ENCODE peak calls at places on chromosomes 13 and 19, in nine cellular contexts. One of them, this sample, is unnamed.

GRCh38 chr19:6970478-6970877 is 50.8 kb downstream of the MBD3L2B start:
- DNase-seq in GM13976: no peak
- DNase-seq in astrocyte of the spinal cord: no peak
- DNase-seq in transverse colon: no peak
- DNase-seq in omental fat pad: no peak
- DNase-seq in AG04449: no peak
- DNase-seq in neural crest cell: no peak
- DNase-seq in bronchial epithelial cell: no peak
- DNase-seq in AG04450: no peak
- DNase-seq in this sample: no peak

GRCh38 chr13:113519556-113519955 is 29.0 kb upstream of the DCUN1D2 start:
- DNase-seq in omental fat pad: no peak
- DNase-seq in AG04449: no peak
- DNase-seq in GM13976: no peak
- DNase-seq in AG04450: no peak
- DNase-seq in astrocyte of the spinal cord: no peak
- DNase-seq in transverse colon: no peak
- DNase-seq in bronchial epithelial cell: no peak
- DNase-seq in neural crest cell: no peak
- DNase-seq in this sample: no peak

GRCh38 chr19:48596237-48596636 is 10.3 kb upstream of the SPACA4 start:
- DNase-seq in AG04449: no peak
- DNase-seq in bronchial epithelial cell: no peak
- DNase-seq in neural crest cell: no peak
- DNase-seq in transverse colon: no peak
- DNase-seq in GM13976: no peak
- DNase-seq in astrocyte of the spinal cord: no peak
- DNase-seq in omental fat pad: no peak
- DNase-seq in AG04450: no peak
- DNase-seq in this sample: no peak

GRCh38 chr19:50837300-50837699 is 3.9 kb upstream of the KLK15 start:
- DNase-seq in neural crest cell: no peak
- DNase-seq in bronchial epithelial cell: peak; percentile 8
- DNase-seq in transverse colon: peak; percentile 49
- DNase-seq in GM13976: no peak
- DNase-seq in AG04450: no peak
- DNase-seq in astrocyte of the spinal cord: no peak
- DNase-seq in AG04449: no peak
- DNase-seq in omental fat pad: no peak
- DNase-seq in this sample: no peak

GRCh38 chr19:16660763-16661479 is at the start of gene TMEM38A:
- DNase-seq in astrocyte of the spinal cord: no peak
- DNase-seq in transverse colon: peak; percentile 75
- DNase-seq in AG04449: no peak
- DNase-seq in neural crest cell: peak; percentile 8
- DNase-seq in AG04450: no peak
- DNase-seq in GM13976: peak; percentile 70
- DNase-seq in omental fat pad: no peak
- DNase-seq in bronchial epithelial cell: no peak
- DNase-seq in this sample: peak; percentile 60

GRCh38 chr13:91132786-91133185 is 214.7 kb upstream of the MIR17HG start:
- DNase-seq in AG04450: no peak
- DNase-seq in GM13976: no peak
- DNase-seq in neural crest cell: no peak
- DNase-seq in omental fat pad: no peak
- DNase-seq in transverse colon: no peak
- DNase-seq in AG04449: no peak
- DNase-seq in astrocyte of the spinal cord: no peak
- DNase-seq in bronchial epithelial cell: no peak
- DNase-seq in this sample: no peak

GRCh38 chr13:74305876-74306275 is 171.7 kb upstream of the KLF12 start:
- DNase-seq in GM13976: no peak
- DNase-seq in astrocyte of the spinal cord: no peak
- DNase-seq in bronchial epithelial cell: peak; percentile 51
- DNase-seq in neural crest cell: no peak
- DNase-seq in AG04449: no peak
- DNase-seq in AG04450: no peak
- DNase-seq in transverse colon: no peak
- DNase-seq in omental fat pad: no peak
- DNase-seq in this sample: no peak

GRCh38 chr13:51148223-51148951 is 37.3 kb upstream of the C13orf42 start:
- DNase-seq in GM13976: no peak
- DNase-seq in AG04449: no peak
- DNase-seq in neural crest cell: no peak
- DNase-seq in omental fat pad: no peak
- DNase-seq in bronchial epithelial cell: no peak
- DNase-seq in transverse colon: no peak
- DNase-seq in astrocyte of the spinal cord: peak; percentile 6
- DNase-seq in AG04450: no peak
- DNase-seq in this sample: no peak

GRCh38 chr19:41807176-41807575 is 10.8 kb downstream of the CEACAM3 start:
- DNase-seq in AG04450: no peak
- DNase-seq in neural crest cell: no peak
- DNase-seq in bronchial epithelial cell: no peak
- DNase-seq in astrocyte of the spinal cord: no peak
- DNase-seq in transverse colon: no peak
- DNase-seq in AG04449: no peak
- DNase-seq in omental fat pad: no peak
- DNase-seq in GM13976: no peak
- DNase-seq in this sample: no peak

DNA sequence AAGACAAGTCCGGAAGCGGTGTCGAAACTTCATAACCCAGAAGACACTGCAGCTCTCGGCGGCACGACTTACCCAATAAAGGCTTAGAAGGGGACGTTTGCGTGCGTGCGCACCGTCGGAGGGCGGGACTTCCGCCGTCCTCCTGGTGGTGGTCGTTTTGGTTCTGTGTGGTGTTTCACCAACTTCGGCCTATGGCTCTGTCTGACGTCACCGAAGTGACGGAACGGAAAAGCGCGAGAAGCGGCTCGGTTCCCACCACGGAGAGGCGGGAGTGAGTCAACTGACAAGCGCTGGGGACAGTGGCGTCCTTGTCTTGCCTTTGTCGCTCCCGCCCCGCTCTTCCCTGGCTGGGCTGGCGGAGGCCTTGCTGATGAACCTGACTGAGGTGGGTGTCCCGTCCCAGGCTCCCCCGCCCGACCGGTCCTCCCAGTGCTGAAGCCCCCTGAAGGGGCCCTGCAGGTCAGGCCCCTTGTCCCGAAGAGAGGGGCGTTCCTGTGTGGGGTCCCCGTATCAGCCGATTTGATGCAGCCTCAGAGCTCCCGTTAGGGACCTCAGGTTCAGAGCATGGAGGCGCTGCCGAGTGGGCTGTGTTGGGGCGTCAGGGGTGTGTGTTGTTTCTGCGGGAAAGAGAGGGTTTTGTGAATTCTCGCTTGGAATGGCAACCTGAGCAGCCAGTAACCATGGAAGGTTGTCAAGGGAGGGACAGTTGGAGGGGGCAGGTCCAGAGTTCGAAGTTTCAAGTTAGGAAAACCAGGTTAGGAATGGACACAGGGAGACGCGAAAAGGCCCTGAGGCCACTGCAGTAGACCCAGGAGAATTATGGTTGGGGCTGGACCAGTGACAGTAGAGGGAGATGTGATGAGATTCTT is at the start of gene ZNF548:
- DNase-seq in transverse colon: peak; percentile 95
- DNase-seq in GM13976: peak; percentile 93
- DNase-seq in AG04449: peak; percentile 97
- DNase-seq in neural crest cell: peak; percentile 96
- DNase-seq in omental fat pad: peak; percentile 98
- DNase-seq in bronchial epithelial cell: peak; percentile 94
- DNase-seq in AG04450: peak; percentile 99
- DNase-seq in astrocyte of the spinal cord: peak; percentile 99
- DNase-seq in this sample: peak; percentile 96
- TF ChIP-seq CTCF in transverse colon: peak; percentile 55
- TF ChIP-seq CTCF in GM13976: no peak
- TF ChIP-seq CTCF in AG04449: peak; percentile 18
- TF ChIP-seq CTCF in neural crest cell: peak; percentile 49
- TF ChIP-seq CTCF in omental fat pad: no peak
- TF ChIP-seq CTCF in bronchial epithelial cell: peak; percentile 35
- TF ChIP-seq CTCF in AG04450: peak; percentile 31
- TF ChIP-seq CTCF in astrocyte of the spinal cord: peak; percentile 19
- TF ChIP-seq CTCF in this sample: no peak

GRCh38 chr13:94716016-94716415 is 3.7 kb upstream of the SOX21 start:
- DNase-seq in transverse colon: no peak
- DNase-seq in neural crest cell: no peak
- DNase-seq in omental fat pad: no peak
- DNase-seq in astrocyte of the spinal cord: peak; percentile 15
- DNase-seq in AG04449: no peak
- DNase-seq in GM13976: no peak
- DNase-seq in bronchial epithelial cell: no peak
- DNase-seq in AG04450: no peak
- DNase-seq in this sample: no peak
- TF ChIP-seq CTCF in transverse colon: no peak
- TF ChIP-seq CTCF in neural crest cell: peak; percentile 55
- TF ChIP-seq CTCF in omental fat pad: no peak
- TF ChIP-seq CTCF in astrocyte of the spinal cord: peak; percentile 43
- TF ChIP-seq CTCF in AG04449: no peak
- TF ChIP-seq CTCF in GM13976: no peak
- TF ChIP-seq CTCF in bronchial epithelial cell: peak; percentile 5
- TF ChIP-seq CTCF in AG04450: peak; percentile 20
- TF ChIP-seq CTCF in this sample: no peak

DNA sequence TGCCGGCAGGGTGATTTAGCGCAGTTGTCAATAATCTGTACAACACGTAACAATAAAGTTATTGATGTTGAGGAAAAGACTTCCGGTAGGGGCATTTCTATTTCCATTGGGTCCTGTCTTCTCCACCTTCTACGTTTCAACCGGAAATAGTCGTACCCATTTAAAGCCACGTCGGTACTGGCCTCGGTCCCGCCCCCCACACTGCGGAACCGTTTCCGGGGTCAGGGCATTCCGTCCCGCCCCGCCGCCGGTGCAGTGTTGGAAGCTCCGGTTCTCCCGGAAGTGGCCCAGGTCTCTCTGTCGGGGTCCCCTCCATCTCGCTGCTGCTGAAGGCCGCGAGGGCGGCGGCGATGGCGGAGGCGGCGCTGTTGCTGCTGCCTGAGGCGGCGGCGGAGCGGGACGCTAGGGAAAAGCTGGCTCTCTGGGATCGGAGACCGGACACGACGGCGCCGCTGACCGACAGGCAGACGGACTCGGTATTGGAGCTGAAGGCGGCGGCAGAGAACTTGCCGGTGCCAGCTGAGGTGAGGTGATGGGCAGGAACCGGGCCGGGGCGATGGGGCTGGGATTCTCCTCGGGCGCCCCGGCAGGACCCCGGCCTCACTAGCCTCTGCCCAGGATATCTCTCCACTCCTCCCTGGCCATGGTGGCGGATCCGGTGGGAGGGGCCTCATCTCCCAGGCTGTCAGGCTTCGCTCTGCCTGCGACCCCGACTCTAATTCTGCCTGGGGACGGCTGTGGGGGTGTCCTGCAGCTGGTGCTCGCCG is at the start of gene COG3:
- DNase-seq in neural crest cell: peak; percentile 82
- DNase-seq in AG04449: peak; percentile 93
- DNase-seq in transverse colon: peak; percentile 97
- DNase-seq in GM13976: peak; percentile 96
- DNase-seq in omental fat pad: peak; percentile 82
- DNase-seq in bronchial epithelial cell: peak; percentile 97
- DNase-seq in astrocyte of the spinal cord: peak; percentile 97
- DNase-seq in AG04450: peak; percentile 92
- DNase-seq in this sample: peak; percentile 92
- TF ChIP-seq CTCF in neural crest cell: peak; percentile 13
- TF ChIP-seq CTCF in AG04449: no peak
- TF ChIP-seq CTCF in transverse colon: peak; percentile 90
- TF ChIP-seq CTCF in GM13976: peak; percentile 17
- TF ChIP-seq CTCF in omental fat pad: no peak
- TF ChIP-seq CTCF in bronchial epithelial cell: peak; percentile 46
- TF ChIP-seq CTCF in astrocyte of the spinal cord: no peak
- TF ChIP-seq CTCF in AG04450: peak; percentile 43
- TF ChIP-seq CTCF in this sample: no peak

GRCh38 chr19:49684251-49684982 is 5.0 kb upstream of the ADM5 start:
- DNase-seq in AG04449: no peak
- DNase-seq in astrocyte of the spinal cord: no peak
- DNase-seq in transverse colon: no peak
- DNase-seq in omental fat pad: no peak
- DNase-seq in AG04450: no peak
- DNase-seq in GM13976: peak; percentile 64
- DNase-seq in bronchial epithelial cell: no peak
- DNase-seq in neural crest cell: no peak
- DNase-seq in this sample: peak; percentile 65

GRCh38 chr19:49682274-49682673 is 5.2 kb downstream of the PRMT1 start:
- DNase-seq in omental fat pad: no peak
- DNase-seq in astrocyte of the spinal cord: no peak
- DNase-seq in AG04450: no peak
- DNase-seq in AG04449: no peak
- DNase-seq in bronchial epithelial cell: no peak
- DNase-seq in GM13976: no peak
- DNase-seq in transverse colon: no peak
- DNase-seq in neural crest cell: no peak
- DNase-seq in this sample: no peak

GRCh38 chr19:49681830-49682229 is 4.8 kb downstream of the PRMT1 start:
- DNase-seq in astrocyte of the spinal cord: no peak
- DNase-seq in bronchial epithelial cell: no peak
- DNase-seq in omental fat pad: no peak
- DNase-seq in AG04450: no peak
- DNase-seq in GM13976: no peak
- DNase-seq in neural crest cell: no peak
- DNase-seq in transverse colon: no peak
- DNase-seq in AG04449: no peak
- DNase-seq in this sample: no peak

GRCh38 chr19:49684983-49685553 is 4.3 kb upstream of the ADM5 start:
- DNase-seq in transverse colon: no peak
- DNase-seq in GM13976: no peak
- DNase-seq in AG04450: no peak
- DNase-seq in astrocyte of the spinal cord: no peak
- DNase-seq in omental fat pad: no peak
- DNase-seq in neural crest cell: no peak
- DNase-seq in AG04449: no peak
- DNase-seq in bronchial epithelial cell: no peak
- DNase-seq in this sample: no peak

DNA sequence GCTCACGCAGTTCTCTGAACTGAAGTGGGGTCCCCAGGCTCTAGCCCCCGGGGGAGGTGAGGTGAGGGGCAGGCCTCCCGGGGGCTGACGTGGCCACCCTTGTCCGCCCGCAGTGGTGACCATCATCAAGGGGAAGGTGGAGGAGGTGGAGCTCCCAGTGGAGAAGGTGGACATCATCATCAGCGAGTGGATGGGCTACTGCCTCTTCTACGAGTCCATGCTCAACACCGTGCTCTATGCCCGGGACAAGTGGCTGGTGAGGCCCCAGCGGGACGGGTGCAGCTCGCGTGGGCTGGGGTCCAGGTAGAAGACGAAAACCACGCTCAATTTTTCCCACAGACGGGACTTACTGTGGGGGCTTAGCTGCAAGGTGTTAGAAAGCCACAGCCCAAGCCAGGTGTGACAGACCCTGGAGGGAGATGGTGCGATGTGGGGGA is 5.6 kb upstream of the ADM5 start:
- DNase-seq in neural crest cell: no peak
- DNase-seq in GM13976: no peak
- DNase-seq in AG04450: no peak
- DNase-seq in transverse colon: no peak
- DNase-seq in astrocyte of the spinal cord: no peak
- DNase-seq in omental fat pad: no peak
- DNase-seq in AG04449: no peak
- DNase-seq in bronchial epithelial cell: no peak
- DNase-seq in this sample: no peak
- TF ChIP-seq CTCF in neural crest cell: no peak
- TF ChIP-seq CTCF in GM13976: no peak
- TF ChIP-seq CTCF in AG04450: no peak
- TF ChIP-seq CTCF in transverse colon: no peak
- TF ChIP-seq CTCF in astrocyte of the spinal cord: no peak
- TF ChIP-seq CTCF in omental fat pad: no peak
- TF ChIP-seq CTCF in AG04449: no peak
- TF ChIP-seq CTCF in bronchial epithelial cell: no peak
- TF ChIP-seq CTCF in this sample: no peak

GRCh38 chr19:13842294-13843103 is 34.4 kb upstream of the NANOS3 start:
- DNase-seq in bronchial epithelial cell: no peak
- DNase-seq in AG04449: no peak
- DNase-seq in AG04450: no peak
- DNase-seq in transverse colon: peak; percentile 88
- DNase-seq in GM13976: peak; percentile 88
- DNase-seq in neural crest cell: no peak
- DNase-seq in astrocyte of the spinal cord: peak; percentile 80
- DNase-seq in omental fat pad: no peak
- DNase-seq in this sample: peak; percentile 83
- TF ChIP-seq CTCF in bronchial epithelial cell: no peak
- TF ChIP-seq CTCF in AG04449: no peak
- TF ChIP-seq CTCF in AG04450: no peak
- TF ChIP-seq CTCF in transverse colon: no peak
- TF ChIP-seq CTCF in GM13976: peak; percentile 19
- TF ChIP-seq CTCF in neural crest cell: no peak
- TF ChIP-seq CTCF in astrocyte of the spinal cord: no peak
- TF ChIP-seq CTCF in omental fat pad: no peak
- TF ChIP-seq CTCF in this sample: no peak